ENCODE peak calls at places on chromosomes 5 and 9, in four cellular contexts. S, N, F and D are unnamed samples.

GRCh38 chr5:116766470-116766947 is 191.9 kb upstream of the SEMA6A start:
- DNase-seq in S (no peak), N (peak; percentile 99), F (peak; percentile 95), D (peak; percentile 86)

GRCh38 chr5:1795931-1796330 is 3.7 kb downstream of the MRPL36 start:
- DNase-seq in S (no peak), N (no peak), F (no peak), D (no peak)

GRCh38 chr5:73939535-73939934 is 313.5 kb downstream of the ARHGEF28 start:
- DNase-seq in S (no peak), N (no peak), F (no peak), D (no peak)

GRCh38 chr5:170892201-170892600 is 30.4 kb downstream of the RANBP17 start:
- DNase-seq in S (no peak), N (peak; percentile 29), F (peak; percentile 84), D (peak; percentile 78)

GRCh38 chr5:51472472-51472871 is 89.2 kb downstream of the ISL1 start:
- DNase-seq in S (no peak), N (no peak), F (no peak), D (no peak)

GRCh38 chr9:131186622-131187021 is 61.2 kb downstream of the NUP214 start:
- DNase-seq in S (no peak), N (no peak), F (no peak), D (no peak)

GRCh38 chr5:71783891-71784290 is 64.8 kb downstream of the CARTPT start:
- DNase-seq in S (no peak), N (no peak), F (no peak), D (no peak)

GRCh38 chr9:137034709-137035506 is 3.0 kb upstream of the FUT7 start:
- DNase-seq in S (peak; percentile 90), N (peak; percentile 87), F (peak; percentile 69), D (peak; percentile 76)

GRCh38 chr5:119285070-119285916 is 70.5 kb upstream of the TNFAIP8 start:
- DNase-seq in S (no peak), N (peak; percentile 24), F (peak; percentile 63), D (peak; percentile 16)

GRCh38 chr5:162785673-162786072 is 651.7 kb upstream of the CCNG1 start:
- DNase-seq in S (no peak), N (no peak), F (no peak), D (no peak)

GRCh38 chr5:91941590-91941989 is 558.5 kb upstream of the ARRDC3 start:
- DNase-seq in S (no peak), N (no peak), F (no peak), D (no peak)

GRCh38 chr9:122227576-122227903 is 1.2 kb downstream of the LHX6 start:
- DNase-seq in S (no peak), N (no peak), F (no peak), D (no peak)

GRCh38 chr5:108727639-108728565 is 19.8 kb upstream of the FER start:
- DNase-seq in S (peak; percentile 94), N (peak; percentile 96), F (peak; percentile 93), D (peak; percentile 86)

GRCh38 chr5:180045889-180046499 is 25.6 kb downstream of the RNF130 start:
- DNase-seq in S (no peak), N (no peak), F (no peak), D (no peak)

GRCh38 chr5:132260714-132261615 is 3.5 kb downstream of the PDLIM4 start:
- DNase-seq in S (peak; percentile 3), N (peak; percentile 90), F (peak; percentile 98), D (peak; percentile 98)

GRCh38 chr5:170070556-170071412 is 34.9 kb upstream of the FOXI1 start:
- DNase-seq in S (peak; percentile 43), N (peak; percentile 68), F (peak; percentile 36), D (peak; percentile 45)

GRCh38 chr5:138051441-138052296 is 18.8 kb upstream of the FAM13B start:
- DNase-seq in S (no peak), N (peak; percentile 91), F (peak; percentile 57), D (no peak)

GRCh38 chr9:86341007-86341491 is 13.2 kb downstream of the TUT7 start:
- DNase-seq in S (no peak), N (peak; percentile 24), F (peak; percentile 42), D (peak; percentile 31)

GRCh38 chr5:127031863-127032232 is 1.5 kb upstream of the MARCHF3 start:
- DNase-seq in S (no peak), N (no peak), F (no peak), D (peak; percentile 38)

GRCh38 chr5:77709993-77710392 is 66.1 kb downstream of the TBCA start:
- DNase-seq in S (no peak), N (no peak), F (no peak), D (no peak)

GRCh38 chr5:424259-425110 is 18.5 kb upstream of the EXOC3 start:
- DNase-seq in S (no peak), N (no peak), F (peak; percentile 58), D (peak; percentile 29)

GRCh38 chr5:12870870-12871539 is 966.8 kb upstream of the CTNND2 start:
- DNase-seq in S (no peak), N (no peak), F (no peak), D (no peak)

GRCh38 chr9:121675969-121676822 is 24.8 kb downstream of the DAB2IP start:
- DNase-seq in S (no peak), N (no peak), F (no peak), D (no peak)

GRCh38 chr5:176415240-176416122 is 858 bp downstream of the CLTB start:
- DNase-seq in S (no peak), N (peak; percentile 56), F (peak; percentile 63), D (peak; percentile 54)

GRCh38 chr5:176416123-176416924 is at the start of gene CLTB:
- DNase-seq in S (peak; percentile 85), N (peak; percentile 89), F (peak; percentile 77), D (peak; percentile 71)

GRCh38 chr5:176418251-176418650 is 1.9 kb upstream of the CLTB start:
- DNase-seq in S (no peak), N (no peak), F (peak; percentile 55), D (no peak)

GRCh38 chr5:176414704-176415103 is 1.6 kb downstream of the CLTB start:
- DNase-seq in S (no peak), N (no peak), F (no peak), D (no peak)

DNA sequence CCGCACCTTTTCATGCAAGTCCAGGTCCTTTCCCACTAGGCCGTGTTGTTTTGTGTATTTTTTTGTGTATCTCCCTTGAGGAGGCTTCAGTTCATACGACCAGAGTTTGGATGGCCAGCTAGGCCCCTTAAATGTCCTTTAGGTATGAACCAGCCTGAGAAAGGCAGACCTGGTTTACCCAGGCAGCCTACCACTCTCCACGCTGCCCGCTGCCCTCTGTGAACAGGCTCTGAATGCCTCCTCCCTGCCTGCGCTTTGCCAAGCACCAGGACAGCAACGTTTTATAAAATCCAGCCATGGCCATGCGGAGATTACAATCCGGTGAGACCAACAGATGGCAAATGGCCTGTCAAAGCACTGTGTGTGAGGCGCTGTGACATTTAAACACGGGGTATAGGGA is 626 bp upstream of the CLTB start:
- DNase-seq in S (peak; percentile 58), N (no peak), F (no peak), D (no peak)
- H3K4me3 ChIP-seq in S (peak overlapping the region; percentile 43), N (no peak overlapping the region), F (no peak overlapping the region), D (no peak overlapping the region)

GRCh38 chr9:12391839-12392509 is 301.2 kb upstream of the TYRP1 start:
- DNase-seq in S (no peak), N (no peak), F (no peak), D (no peak)
- TF ChIP-seq CTCF in S (no peak), N (no peak), F (no peak), D (no peak)

GRCh38 chr9:129483467-129484324 is 137.2 kb downstream of the C9orf50 start:
- DNase-seq in S (peak; percentile 69), N (peak; percentile 96), F (peak; percentile 90), D (peak; percentile 94)
- H3K4me3 ChIP-seq in S (peak overlapping the region; percentile 56), N (no peak overlapping the region), F (no peak overlapping the region), D (no peak overlapping the region)

GRCh38 chr9:134024393-134024792 is 888 bp upstream of the BRD3OS start:
- DNase-seq in S (no peak), N (no peak), F (no peak), D (no peak)

GRCh38 chr9:134024828-134025605 is at the start of gene BRD3OS:
- DNase-seq in S (peak; percentile 97), N (peak; percentile 100), F (peak; percentile 99), D (peak; percentile 99)

GRCh38 chr9:134026981-134027380 is 1.7 kb downstream of the BRD3OS start:
- DNase-seq in S (no peak), N (no peak), F (no peak), D (no peak)

GRCh38 chr9:134026561-134026960 is 1.3 kb downstream of the BRD3OS start:
- DNase-seq in S (no peak), N (no peak), F (no peak), D (no peak)

DNA sequence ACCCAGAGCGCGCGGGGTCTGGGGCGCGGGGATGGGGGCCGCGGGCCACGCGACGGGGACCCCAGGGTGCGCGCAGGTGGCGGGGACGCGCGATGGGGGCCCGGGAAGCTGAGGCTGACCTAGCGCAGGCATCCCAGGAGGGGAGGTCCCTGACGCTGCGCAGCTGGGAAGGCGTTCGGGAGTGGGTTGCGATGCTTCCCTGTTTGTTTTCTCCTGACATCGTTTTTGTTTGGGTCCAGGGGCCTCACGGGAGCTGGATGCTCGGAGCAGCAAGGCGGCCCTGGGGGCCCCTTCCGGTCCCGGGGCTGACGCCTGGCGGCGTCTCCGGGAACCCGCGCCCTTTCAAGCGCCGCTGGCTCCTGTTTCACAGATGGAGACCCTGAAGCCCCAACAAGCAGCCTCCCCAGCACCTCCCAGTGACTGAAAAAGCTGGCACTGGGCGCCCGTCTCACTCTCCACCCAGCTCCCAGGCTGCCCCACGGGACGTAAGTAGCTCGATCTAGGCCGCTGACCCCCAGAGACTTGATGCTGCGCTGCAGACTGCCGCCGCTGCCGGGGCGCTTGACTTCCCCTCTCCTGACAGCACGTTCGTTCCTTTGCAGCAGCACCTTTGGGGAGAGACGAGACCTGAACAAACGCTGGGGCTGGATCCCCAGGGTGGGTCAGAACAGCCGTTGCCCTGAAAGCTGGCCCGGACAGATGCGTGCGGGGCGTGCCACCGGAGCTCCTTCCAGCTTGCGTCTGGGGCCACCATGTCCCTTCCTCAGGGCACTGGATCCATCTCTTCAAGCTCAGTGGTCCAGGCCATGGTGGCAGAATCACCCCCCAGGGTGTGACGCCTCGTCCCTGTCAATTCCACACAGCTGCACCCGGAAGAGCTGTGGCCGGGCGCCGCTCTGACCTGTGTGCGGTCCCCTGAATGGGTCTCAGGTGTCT is 593 bp downstream of the BRD3OS start:
- DNase-seq in S (peak; percentile 52), N (peak; percentile 45), F (peak; percentile 42), D (peak; percentile 33)
- TF ChIP-seq CTCF in S (peak; percentile 31), N (peak; percentile 31), F (no peak), D (peak; percentile 8)

GRCh38 chr5:111227226-111227782 is 3.1 kb downstream of the CAMK4 start:
- DNase-seq in S (no peak), N (no peak), F (no peak), D (no peak)

GRCh38 chr5:111225926-111226325 is 1.7 kb downstream of the CAMK4 start:
- DNase-seq in S (no peak), N (no peak), F (no peak), D (no peak)

GRCh38 chr5:111224561-111224989 is 391 bp downstream of the CAMK4 start:
- DNase-seq in S (no peak), N (no peak), F (no peak), D (no peak)

GRCh38 chr5:111227805-111228204 is 3.6 kb downstream of the CAMK4 start:
- DNase-seq in S (no peak), N (peak; percentile 83), F (peak; percentile 87), D (peak; percentile 25)

DNA sequence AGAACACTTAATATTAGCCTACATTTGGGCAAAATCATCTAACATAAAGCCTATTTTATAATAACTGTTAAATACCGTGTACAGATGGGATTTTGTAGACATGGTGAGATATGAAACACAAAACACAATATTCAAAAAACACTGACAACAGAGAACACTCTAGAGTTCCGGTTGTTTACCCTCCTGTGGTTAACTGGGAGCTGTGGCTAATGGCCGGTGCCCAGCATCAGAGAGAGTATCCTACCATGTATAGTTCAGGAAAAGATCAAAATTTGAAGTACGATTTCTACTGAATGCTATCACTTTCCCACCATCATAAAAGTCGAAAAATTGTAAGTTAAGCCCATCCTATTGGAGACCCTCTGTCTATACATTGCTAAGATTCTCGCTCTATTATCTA is 2.4 kb downstream of the CAMK4 start:
- DNase-seq in S (no peak), N (no peak), F (no peak), D (no peak)
- H3K4me3 ChIP-seq in S (no peak overlapping the region), N (no peak overlapping the region), F (no peak overlapping the region), D (no peak overlapping the region)